ENCODE peak calls at places on chromosomes 13 and 19, in ten cellular contexts. One of them, this sample, is unnamed.

GRCh38 chr19:46659151-46660007 is 1.6 kb downstream of the DACT3 start:
- DNase-seq in tibial artery: peak; percentile 48
- DNase-seq in RWPE1: no peak
- DNase-seq in astrocyte of the cerebellum: no peak
- DNase-seq in CD8-positive, alpha-beta T cell: no peak
- DNase-seq in type B pancreatic cell: peak; percentile 82
- DNase-seq in left lung: peak; percentile 81
- DNase-seq in neural crest cell: peak; percentile 39
- DNase-seq in cardiac muscle cell: peak; percentile 91
- DNase-seq in nephron progenitor cell: peak; percentile 79
- DNase-seq in this sample: peak; percentile 13

GRCh38 chr19:5340637-5341447 is at the start of gene PTPRS:
- DNase-seq in tibial artery: peak; percentile 32
- DNase-seq in RWPE1: peak; percentile 88
- DNase-seq in astrocyte of the cerebellum: peak; percentile 23
- DNase-seq in CD8-positive, alpha-beta T cell: peak; percentile 76
- DNase-seq in type B pancreatic cell: peak; percentile 96
- DNase-seq in left lung: peak; percentile 85
- DNase-seq in neural crest cell: peak; percentile 92
- DNase-seq in cardiac muscle cell: peak; percentile 93
- DNase-seq in nephron progenitor cell: peak; percentile 97
- DNase-seq in this sample: peak; percentile 84

GRCh38 chr19:4909172-4909896 is at the start of gene UHRF1:
- DNase-seq in tibial artery: no peak
- DNase-seq in RWPE1: peak; percentile 51
- DNase-seq in astrocyte of the cerebellum: no peak
- DNase-seq in CD8-positive, alpha-beta T cell: no peak
- DNase-seq in type B pancreatic cell: no peak
- DNase-seq in left lung: peak; percentile 81
- DNase-seq in neural crest cell: peak; percentile 54
- DNase-seq in cardiac muscle cell: peak; percentile 18
- DNase-seq in nephron progenitor cell: peak; percentile 58
- DNase-seq in this sample: peak; percentile 81

GRCh38 chr13:110617326-110618072 is 2.2 kb downstream of the NAXD start:
- DNase-seq in tibial artery: no peak
- DNase-seq in RWPE1: no peak
- DNase-seq in astrocyte of the cerebellum: peak; percentile 74
- DNase-seq in CD8-positive, alpha-beta T cell: no peak
- DNase-seq in type B pancreatic cell: no peak
- DNase-seq in left lung: no peak
- DNase-seq in neural crest cell: no peak
- DNase-seq in cardiac muscle cell: no peak
- DNase-seq in nephron progenitor cell: no peak
- DNase-seq in this sample: no peak

GRCh38 chr13:31970237-31970930 is 61.2 kb upstream of the FRY start:
- DNase-seq in tibial artery: no peak
- DNase-seq in RWPE1: peak; percentile 27
- DNase-seq in astrocyte of the cerebellum: peak; percentile 12
- DNase-seq in CD8-positive, alpha-beta T cell: no peak
- DNase-seq in type B pancreatic cell: no peak
- DNase-seq in left lung: no peak
- DNase-seq in neural crest cell: no peak
- DNase-seq in cardiac muscle cell: no peak
- DNase-seq in nephron progenitor cell: no peak
- DNase-seq in this sample: no peak

GRCh38 chr19:31648347-31648746 is 299.1 kb upstream of the TSHZ3 start:
- DNase-seq in tibial artery: no peak
- DNase-seq in RWPE1: no peak
- DNase-seq in astrocyte of the cerebellum: peak; percentile 6
- DNase-seq in CD8-positive, alpha-beta T cell: no peak
- DNase-seq in type B pancreatic cell: no peak
- DNase-seq in left lung: no peak
- DNase-seq in neural crest cell: no peak
- DNase-seq in cardiac muscle cell: peak; percentile 2
- DNase-seq in nephron progenitor cell: no peak
- DNase-seq in this sample: no peak

GRCh38 chr13:26867451-26868067 is 107.0 kb upstream of the GPR12 start:
- DNase-seq in tibial artery: no peak
- DNase-seq in RWPE1: peak; percentile 53
- DNase-seq in astrocyte of the cerebellum: peak; percentile 6
- DNase-seq in CD8-positive, alpha-beta T cell: no peak
- DNase-seq in type B pancreatic cell: no peak
- DNase-seq in left lung: no peak
- DNase-seq in neural crest cell: peak; percentile 45
- DNase-seq in cardiac muscle cell: peak; percentile 70
- DNase-seq in nephron progenitor cell: peak; percentile 76
- DNase-seq in this sample: peak; percentile 23

GRCh38 chr19:55580628-55581144 is at the start of gene ZNF579:
- DNase-seq in tibial artery: peak; percentile 80
- DNase-seq in RWPE1: peak; percentile 77
- DNase-seq in astrocyte of the cerebellum: peak; percentile 80
- DNase-seq in CD8-positive, alpha-beta T cell: peak; percentile 76
- DNase-seq in type B pancreatic cell: peak; percentile 91
- DNase-seq in left lung: peak; percentile 90
- DNase-seq in neural crest cell: peak; percentile 85
- DNase-seq in cardiac muscle cell: peak; percentile 87
- DNase-seq in nephron progenitor cell: peak; percentile 82
- DNase-seq in this sample: peak; percentile 85

GRCh38 chr19:18657590-18658365 is 20.9 kb downstream of the KLHL26 start:
- DNase-seq in tibial artery: peak; percentile 84
- DNase-seq in RWPE1: peak; percentile 45
- DNase-seq in astrocyte of the cerebellum: peak; percentile 81
- DNase-seq in CD8-positive, alpha-beta T cell: no peak
- DNase-seq in type B pancreatic cell: no peak
- DNase-seq in left lung: no peak
- DNase-seq in neural crest cell: peak; percentile 26
- DNase-seq in cardiac muscle cell: no peak
- DNase-seq in nephron progenitor cell: no peak
- DNase-seq in this sample: peak; percentile 80

GRCh38 chr13:92461831-92462230 is 764.8 kb upstream of the GPC6 start:
- DNase-seq in tibial artery: no peak
- DNase-seq in RWPE1: no peak
- DNase-seq in astrocyte of the cerebellum: no peak
- DNase-seq in CD8-positive, alpha-beta T cell: no peak
- DNase-seq in type B pancreatic cell: no peak
- DNase-seq in left lung: no peak
- DNase-seq in neural crest cell: no peak
- DNase-seq in cardiac muscle cell: no peak
- DNase-seq in nephron progenitor cell: no peak
- DNase-seq in this sample: no peak

GRCh38 chr13:28558567-28558966 is 63.6 kb upstream of the FLT1 start:
- DNase-seq in tibial artery: no peak
- DNase-seq in RWPE1: no peak
- DNase-seq in astrocyte of the cerebellum: no peak
- DNase-seq in CD8-positive, alpha-beta T cell: no peak
- DNase-seq in type B pancreatic cell: no peak
- DNase-seq in left lung: no peak
- DNase-seq in neural crest cell: no peak
- DNase-seq in cardiac muscle cell: no peak
- DNase-seq in nephron progenitor cell: no peak
- DNase-seq in this sample: no peak

GRCh38 chr19:17052439-17052838 is 22.8 kb downstream of the HAUS8 start:
- DNase-seq in tibial artery: peak; percentile 50
- DNase-seq in RWPE1: peak; percentile 35
- DNase-seq in astrocyte of the cerebellum: no peak
- DNase-seq in CD8-positive, alpha-beta T cell: no peak
- DNase-seq in type B pancreatic cell: no peak
- DNase-seq in left lung: peak; percentile 11
- DNase-seq in neural crest cell: peak; percentile 39
- DNase-seq in cardiac muscle cell: peak; percentile 60
- DNase-seq in nephron progenitor cell: peak; percentile 48
- DNase-seq in this sample: no peak

GRCh38 chr19:32316034-32316433 is 29.4 kb upstream of the ZNF507 start:
- DNase-seq in tibial artery: no peak
- DNase-seq in RWPE1: no peak
- DNase-seq in astrocyte of the cerebellum: no peak
- DNase-seq in CD8-positive, alpha-beta T cell: no peak
- DNase-seq in type B pancreatic cell: no peak
- DNase-seq in left lung: no peak
- DNase-seq in neural crest cell: no peak
- DNase-seq in cardiac muscle cell: peak; percentile 34
- DNase-seq in nephron progenitor cell: no peak
- DNase-seq in this sample: no peak

GRCh38 chr19:8500158-8500557 is 2.3 kb downstream of the PRAM1 start:
- DNase-seq in tibial artery: no peak
- DNase-seq in RWPE1: no peak
- DNase-seq in astrocyte of the cerebellum: no peak
- DNase-seq in CD8-positive, alpha-beta T cell: no peak
- DNase-seq in type B pancreatic cell: no peak
- DNase-seq in left lung: peak; percentile 88
- DNase-seq in neural crest cell: no peak
- DNase-seq in cardiac muscle cell: no peak
- DNase-seq in nephron progenitor cell: no peak
- DNase-seq in this sample: no peak
- TF ChIP-seq CTCF in tibial artery: no peak
- TF ChIP-seq CTCF in RWPE1: no peak
- TF ChIP-seq CTCF in astrocyte of the cerebellum: no peak
- TF ChIP-seq CTCF in CD8-positive, alpha-beta T cell: no peak
- TF ChIP-seq CTCF in type B pancreatic cell: no peak
- TF ChIP-seq CTCF in left lung: no peak
- TF ChIP-seq CTCF in neural crest cell: no peak
- TF ChIP-seq CTCF in cardiac muscle cell: no peak
- TF ChIP-seq CTCF in nephron progenitor cell: no peak
- TF ChIP-seq CTCF in this sample: no peak

GRCh38 chr13:30704596-30704995 is 30.7 kb upstream of the ALOX5AP start:
- DNase-seq in tibial artery: no peak
- DNase-seq in RWPE1: no peak
- DNase-seq in astrocyte of the cerebellum: no peak
- DNase-seq in CD8-positive, alpha-beta T cell: no peak
- DNase-seq in type B pancreatic cell: peak; percentile 6
- DNase-seq in left lung: no peak
- DNase-seq in neural crest cell: no peak
- DNase-seq in cardiac muscle cell: no peak
- DNase-seq in nephron progenitor cell: no peak
- DNase-seq in this sample: no peak

GRCh38 chr13:30698488-30699005 is 36.8 kb upstream of the ALOX5AP start:
- DNase-seq in tibial artery: no peak
- DNase-seq in RWPE1: no peak
- DNase-seq in astrocyte of the cerebellum: no peak
- DNase-seq in CD8-positive, alpha-beta T cell: no peak
- DNase-seq in type B pancreatic cell: peak; percentile 48
- DNase-seq in left lung: no peak
- DNase-seq in neural crest cell: no peak
- DNase-seq in cardiac muscle cell: no peak
- DNase-seq in nephron progenitor cell: no peak
- DNase-seq in this sample: no peak

GRCh38 chr13:30705672-30706071 is 29.7 kb upstream of the ALOX5AP start:
- DNase-seq in tibial artery: no peak
- DNase-seq in RWPE1: peak; percentile 58
- DNase-seq in astrocyte of the cerebellum: no peak
- DNase-seq in CD8-positive, alpha-beta T cell: no peak
- DNase-seq in type B pancreatic cell: no peak
- DNase-seq in left lung: no peak
- DNase-seq in neural crest cell: no peak
- DNase-seq in cardiac muscle cell: no peak
- DNase-seq in nephron progenitor cell: no peak
- DNase-seq in this sample: no peak

GRCh38 chr13:30700364-30700763 is 35.0 kb upstream of the ALOX5AP start:
- DNase-seq in tibial artery: no peak
- DNase-seq in RWPE1: no peak
- DNase-seq in astrocyte of the cerebellum: no peak
- DNase-seq in CD8-positive, alpha-beta T cell: no peak
- DNase-seq in type B pancreatic cell: no peak
- DNase-seq in left lung: no peak
- DNase-seq in neural crest cell: no peak
- DNase-seq in cardiac muscle cell: no peak
- DNase-seq in nephron progenitor cell: no peak
- DNase-seq in this sample: no peak

GRCh38 chr13:30702006-30702405 is 33.3 kb upstream of the ALOX5AP start:
- DNase-seq in tibial artery: no peak
- DNase-seq in RWPE1: no peak
- DNase-seq in astrocyte of the cerebellum: no peak
- DNase-seq in CD8-positive, alpha-beta T cell: no peak
- DNase-seq in type B pancreatic cell: no peak
- DNase-seq in left lung: no peak
- DNase-seq in neural crest cell: no peak
- DNase-seq in cardiac muscle cell: no peak
- DNase-seq in nephron progenitor cell: no peak
- DNase-seq in this sample: no peak
- TF ChIP-seq CTCF in tibial artery: no peak
- TF ChIP-seq CTCF in RWPE1: no peak
- TF ChIP-seq CTCF in astrocyte of the cerebellum: no peak
- TF ChIP-seq CTCF in CD8-positive, alpha-beta T cell: no peak
- TF ChIP-seq CTCF in type B pancreatic cell: no peak
- TF ChIP-seq CTCF in left lung: no peak
- TF ChIP-seq CTCF in neural crest cell: no peak
- TF ChIP-seq CTCF in cardiac muscle cell: no peak
- TF ChIP-seq CTCF in nephron progenitor cell: no peak
- TF ChIP-seq CTCF in this sample: no peak

DNA sequence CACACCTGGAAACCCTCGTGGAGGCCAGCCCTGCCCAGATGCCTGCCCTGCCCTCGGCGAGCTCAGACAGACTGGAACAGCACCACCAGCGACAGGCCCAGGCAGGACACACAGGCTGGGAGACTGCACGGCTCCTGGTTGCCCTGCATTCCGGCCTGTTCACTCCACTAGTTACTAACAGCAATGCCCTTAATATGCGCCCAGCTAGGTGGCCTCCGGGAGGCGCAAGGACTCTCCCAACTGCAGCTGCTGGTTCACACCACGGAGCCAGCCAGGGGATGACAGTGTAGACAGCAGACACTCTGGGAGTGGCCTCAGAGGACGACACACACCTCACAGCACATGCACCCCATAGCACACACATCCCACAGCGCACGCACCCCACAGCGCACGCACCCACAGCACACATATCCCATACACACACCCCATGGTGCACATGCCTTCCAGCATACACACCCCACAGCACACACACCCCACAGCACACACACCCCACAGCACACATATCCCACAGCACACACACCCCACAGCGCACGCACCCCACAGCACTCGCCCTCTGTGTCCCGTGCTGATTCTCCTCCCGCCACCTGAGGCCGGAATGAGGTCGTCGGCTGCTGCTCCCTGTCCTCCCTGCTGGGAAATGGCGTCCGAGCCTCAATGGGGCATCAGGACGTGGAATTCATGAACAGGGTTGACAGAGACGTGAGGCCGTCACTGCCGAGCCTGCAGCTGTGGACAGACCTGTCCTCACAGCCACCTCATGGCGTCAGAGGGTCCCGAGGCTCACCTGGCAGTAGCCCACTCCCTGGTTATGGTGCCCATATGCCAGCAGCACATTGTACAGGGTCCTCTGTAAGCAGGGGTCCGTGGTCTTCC is 13.6 kb downstream of the GRTP1 start:
- DNase-seq in tibial artery: no peak
- DNase-seq in RWPE1: no peak
- DNase-seq in astrocyte of the cerebellum: no peak
- DNase-seq in CD8-positive, alpha-beta T cell: no peak
- DNase-seq in type B pancreatic cell: no peak
- DNase-seq in left lung: no peak
- DNase-seq in neural crest cell: no peak
- DNase-seq in cardiac muscle cell: no peak
- DNase-seq in nephron progenitor cell: no peak
- DNase-seq in this sample: no peak
- TF ChIP-seq CTCF in tibial artery: no peak
- TF ChIP-seq CTCF in RWPE1: no peak
- TF ChIP-seq CTCF in astrocyte of the cerebellum: no peak
- TF ChIP-seq CTCF in CD8-positive, alpha-beta T cell: no peak
- TF ChIP-seq CTCF in type B pancreatic cell: no peak
- TF ChIP-seq CTCF in left lung: no peak
- TF ChIP-seq CTCF in neural crest cell: no peak
- TF ChIP-seq CTCF in cardiac muscle cell: no peak
- TF ChIP-seq CTCF in nephron progenitor cell: no peak
- TF ChIP-seq CTCF in this sample: no peak

GRCh38 chr13:78382946-78383542 is 220.3 kb downstream of the POU4F1 start:
- DNase-seq in tibial artery: no peak
- DNase-seq in RWPE1: no peak
- DNase-seq in astrocyte of the cerebellum: no peak
- DNase-seq in CD8-positive, alpha-beta T cell: no peak
- DNase-seq in type B pancreatic cell: no peak
- DNase-seq in left lung: no peak
- DNase-seq in neural crest cell: no peak
- DNase-seq in cardiac muscle cell: no peak
- DNase-seq in nephron progenitor cell: no peak
- DNase-seq in this sample: no peak
- TF ChIP-seq CTCF in tibial artery: no peak
- TF ChIP-seq CTCF in RWPE1: no peak
- TF ChIP-seq CTCF in astrocyte of the cerebellum: no peak
- TF ChIP-seq CTCF in CD8-positive, alpha-beta T cell: no peak
- TF ChIP-seq CTCF in type B pancreatic cell: no peak
- TF ChIP-seq CTCF in left lung: no peak
- TF ChIP-seq CTCF in neural crest cell: no peak
- TF ChIP-seq CTCF in cardiac muscle cell: no peak
- TF ChIP-seq CTCF in nephron progenitor cell: no peak
- TF ChIP-seq CTCF in this sample: no peak

This sample was measured in GM10248.